ENCODE peak calls at places on chromosomes 13 and 19, in four cellular contexts. G is astrocyte of the cerebellum, L is A549, O is fibroblast of lung. B is an unnamed sample.

GRCh38 chr13:44064376-44064775 is 184.7 kb downstream of the LACC1 start:
- DNase-seq in G (no peak), L (no peak), O (no peak), B (no peak)

GRCh38 chr13:39379667-39380655 is 223.0 kb downstream of the LHFPL6 start:
- DNase-seq in G (no peak), L (no peak), O (no peak), B (no peak)

GRCh38 chr13:45084515-45084914 is 35.8 kb upstream of the GTF2F2 start:
- DNase-seq in G (no peak), L (no peak), O (no peak), B (no peak)

GRCh38 chr19:45508931-45509691 is 1.8 kb downstream of the VASP start:
- DNase-seq in G (peak; percentile 50), L (peak; percentile 92), O (peak; percentile 65), B (no peak)

GRCh38 chr13:20363604-20364003 is 131.5 kb upstream of the GJB6 start:
- DNase-seq in G (no peak), L (no peak), O (no peak), B (no peak)

GRCh38 chr13:106377341-106377740 is 158.1 kb downstream of the EFNB2 start:
- DNase-seq in G (no peak), L (no peak), O (no peak), B (no peak)

GRCh38 chr19:49335071-49335783 is at the start of gene CD37:
- DNase-seq in G (no peak), L (no peak), O (no peak), B (no peak)

GRCh38 chr13:86085890-86086289 is 286.7 kb upstream of the SLITRK6 start:
- DNase-seq in G (no peak), L (no peak), O (peak; percentile 52), B (no peak)

GRCh38 chr13:70893832-70894231 is 785.6 kb upstream of the KLHL1 start:
- DNase-seq in G (peak; percentile 6), L (no peak), O (no peak), B (peak; percentile 16)

GRCh38 chr19:51156710-51157109 is 14.6 kb downstream of the SIGLEC7 start:
- DNase-seq in G (no peak), L (no peak), O (no peak), B (no peak)

GRCh38 chr13:95641291-95641811 is 3.2 kb downstream of the DZIP1 start:
- DNase-seq in G (no peak), L (no peak), O (no peak), B (no peak)

GRCh38 chr19:56765107-56765506 is 75.4 kb downstream of the PEG3 start:
- DNase-seq in G (no peak), L (no peak), O (peak; percentile 9), B (no peak)

GRCh38 chr13:24882665-24883064 is 118.7 kb downstream of the RNF17 start:
- DNase-seq in G (no peak), L (no peak), O (no peak), B (no peak)

GRCh38 chr13:28530729-28531194 is 35.8 kb upstream of the FLT1 start:
- DNase-seq in G (no peak), L (no peak), O (peak; percentile 36), B (no peak)

GRCh38 chr13:34322416-34323074 is 504.6 kb downstream of the RFC3 start:
- DNase-seq in G (no peak), L (no peak), O (no peak), B (no peak)

GRCh38 chr19:703651-704446 is 4.9 kb upstream of the PALM start:
- DNase-seq in G (no peak), L (peak; percentile 33), O (peak; percentile 57), B (no peak)

GRCh38 chr13:52447815-52448552 is 2.5 kb downstream of the VPS36 start:
- DNase-seq in G (no peak), L (no peak), O (no peak), B (no peak)

GRCh38 chr19:17244618-17245534 is 843 bp downstream of the NR2F6 start:
- DNase-seq in G (no peak), L (no peak), O (no peak), B (no peak)

GRCh38 chr19:21922276-21922675 is 86.3 kb upstream of the ZNF43 start:
- DNase-seq in G (no peak), L (no peak), O (no peak), B (no peak)

GRCh38 chr13:73335226-73335625 is 276.4 kb downstream of the KLF5 start:
- DNase-seq in G (no peak), L (peak; percentile 45), O (peak; percentile 67), B (peak; percentile 56)

GRCh38 chr19:52532480-52532879 is 5.0 kb downstream of the ZNF808 start:
- DNase-seq in G (no peak), L (no peak), O (no peak), B (no peak)

GRCh38 chr19:27674701-27675100 is 1538.2 kb downstream of the UQCRFS1 start:
- DNase-seq in G (no peak), L (no peak), O (no peak), B (no peak)

GRCh38 chr13:37747071-37747612 is 122.4 kb downstream of the TRPC4 start:
- DNase-seq in G (peak; percentile 51), L (no peak), O (peak; percentile 91), B (peak; percentile 58)

GRCh38 chr13:34931572-34931971 is 10.5 kb upstream of the NBEA start:
- DNase-seq in G (no peak), L (no peak), O (no peak), B (peak; percentile 14)

GRCh38 chr19:33864311-33864850 is 67.7 kb downstream of the KCTD15 start:
- DNase-seq in G (no peak), L (no peak), O (no peak), B (no peak)

GRCh38 chr19:16522559-16523377 is 19.5 kb downstream of the CHERP start:
- DNase-seq in G (no peak), L (no peak), O (no peak), B (no peak)

GRCh38 chr13:45372189-45373115 is 31.5 kb upstream of the TPT1 start:
- DNase-seq in G (no peak), L (no peak), O (peak; percentile 23), B (no peak)

GRCh38 chr13:93398167-93398566 is 171.6 kb downstream of the GPC6 start:
- DNase-seq in G (no peak), L (no peak), O (peak; percentile 66), B (peak; percentile 48)

GRCh38 chr19:8526345-8527062 is 12.5 kb upstream of the ZNF414 start:
- DNase-seq in G (peak; percentile 82), L (peak; percentile 67), O (peak; percentile 90), B (peak; percentile 66)

GRCh38 chr13:47081246-47081645 is 184.4 kb upstream of the HTR2A start:
- DNase-seq in G (no peak), L (no peak), O (no peak), B (no peak)

GRCh38 chr13:23609414-23610186 is 39.4 kb downstream of the TNFRSF19 start:
- DNase-seq in G (peak; percentile 65), L (no peak), O (peak; percentile 87), B (peak; percentile 44)

GRCh38 chr13:51742611-51743010 is 61.4 kb downstream of the DHRS12 start:
- DNase-seq in G (no peak), L (no peak), O (no peak), B (no peak)

GRCh38 chr13:108313382-108313781 is 43.9 kb downstream of the TNFSF13B start:
- DNase-seq in G (no peak), L (no peak), O (peak; percentile 13), B (no peak)

DNA sequence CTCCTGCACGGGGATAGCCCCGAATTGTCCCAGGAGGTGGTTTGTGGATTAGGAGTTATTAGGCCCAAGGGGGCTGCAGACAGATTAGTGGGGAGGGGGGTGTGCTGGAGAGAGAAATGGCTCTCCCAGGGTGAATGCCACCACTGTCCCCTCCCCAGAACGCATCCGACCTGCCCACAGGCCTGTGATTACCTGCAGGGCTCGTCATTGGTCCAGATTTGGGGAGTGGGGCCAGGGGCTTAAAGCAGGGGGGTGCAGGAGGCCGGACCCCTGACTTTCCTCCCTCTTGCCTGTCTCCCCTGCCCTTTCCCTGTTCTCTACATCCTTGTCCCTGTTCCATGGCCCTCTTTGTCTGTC is 1.2 kb downstream of the NRTN start:
- DNase-seq in G (no peak), L (no peak), O (no peak), B (no peak)
- H3K4me3 ChIP-seq in G (no peak overlapping the region), L (no peak overlapping the region), O (no peak overlapping the region), B (no peak overlapping the region)

GRCh38 chr19:41872384-41872774 is 4.7 kb upstream of the CD79A start:
- DNase-seq in G (no peak), L (no peak), O (peak; percentile 15), B (no peak)

GRCh38 chr19:41869374-41869955 is 7.6 kb upstream of the CD79A start:
- DNase-seq in G (no peak), L (no peak), O (no peak), B (no peak)

GRCh38 chr19:41872775-41873647 is 4.1 kb upstream of the CD79A start:
- DNase-seq in G (peak; percentile 18), L (peak; percentile 90), O (peak; percentile 58), B (no peak)

GRCh38 chr19:41870401-41870873 is 6.6 kb upstream of the CD79A start:
- DNase-seq in G (peak; percentile 20), L (no peak), O (peak; percentile 21), B (no peak)

DNA sequence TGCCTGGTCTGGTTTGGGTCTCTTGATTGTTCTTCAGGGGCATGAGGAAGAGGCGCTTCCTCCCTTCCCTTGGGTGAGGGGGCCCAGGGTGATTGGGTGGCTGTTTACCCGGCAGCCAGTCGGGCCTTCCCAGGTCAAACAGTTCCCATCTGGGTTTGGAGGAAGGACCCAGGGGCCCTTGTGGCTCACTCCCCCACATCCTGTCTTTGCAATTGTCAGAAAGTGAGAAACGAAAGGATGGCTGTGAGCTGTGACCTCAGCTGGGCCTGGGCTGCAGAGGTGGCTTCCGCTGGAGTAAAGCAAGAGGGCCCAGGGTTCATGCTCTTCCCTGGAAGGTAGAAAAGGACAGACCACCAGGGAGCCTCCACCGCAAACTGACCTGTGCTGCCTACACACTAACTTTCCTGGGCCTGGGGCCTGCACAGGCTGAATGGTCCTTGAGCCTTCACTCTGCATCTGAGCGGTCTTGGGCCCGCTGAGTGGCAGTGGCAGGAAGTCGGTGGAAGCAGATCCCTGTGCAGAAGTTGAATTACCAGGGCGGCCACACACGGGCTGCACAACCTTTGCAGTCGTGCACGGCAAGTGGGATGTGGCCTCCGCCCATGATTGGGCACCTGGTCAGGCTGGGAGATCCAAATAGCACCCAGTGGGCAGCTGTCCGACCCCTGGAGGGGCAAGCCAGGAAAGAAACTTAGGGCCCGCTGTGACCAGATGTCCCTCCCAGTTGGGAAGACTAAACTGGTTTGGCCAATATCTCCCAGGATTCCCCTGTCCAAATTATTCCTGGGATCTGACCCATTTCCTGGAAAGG is 5.3 kb upstream of the CD79A start:
- DNase-seq in G (no peak), L (no peak), O (no peak), B (no peak)
- H3K4me3 ChIP-seq in G (no peak overlapping the region), L (no peak overlapping the region), O (no peak overlapping the region), B (no peak overlapping the region)

GRCh38 chr19:2424686-2425621 is 2.4 kb downstream of the TIMM13 start:
- DNase-seq in G (no peak), L (no peak), O (peak; percentile 69), B (peak; percentile 41)
- H3K4me3 ChIP-seq in G (peak overlapping the region; percentile 9), L (no peak overlapping the region), O (no peak overlapping the region), B (peak overlapping the region; percentile 96)

GRCh38 chr13:30477346-30478235 is 11.9 kb upstream of the HMGB1 start:
- DNase-seq in G (no peak), L (no peak), O (no peak), B (no peak)
- H3K4me3 ChIP-seq in G (no peak overlapping the region), L (no peak overlapping the region), O (no peak overlapping the region), B (no peak overlapping the region)

GRCh38 chr13:48571121-48571901 is 38.4 kb upstream of the RCBTB2 start:
- DNase-seq in G (peak; percentile 75), L (no peak), O (peak; percentile 79), B (peak; percentile 56)
- H3K4me3 ChIP-seq in G (no peak overlapping the region), L (no peak overlapping the region), O (peak overlapping the region; percentile 17), B (peak overlapping the region; percentile 5)

GRCh38 chr19:40811478-40812341 is 12.7 kb downstream of the EGLN2 start:
- DNase-seq in G (no peak), L (no peak), O (no peak), B (no peak)
- H3K4me3 ChIP-seq in G (no peak overlapping the region), L (no peak overlapping the region), O (no peak overlapping the region), B (peak overlapping the region; percentile 46)

B was measured in skeletal muscle cell.